ENCODE peak calls at places on chromosomes 16 and 17, in six cellular contexts. T, W, P, B, L and Q are unnamed samples.

GRCh38 chr17:9009737-9010136 is 11.6 kb upstream of the NTN1 start:
- DNase-seq in T (no peak), W (no peak), P (no peak), B (no peak), L (no peak), Q (no peak)

GRCh38 chr16:66933776-66934137 is 445 bp downstream of the CIAO2B start:
- DNase-seq in T (no peak), W (no peak), P (no peak), B (no peak), L (no peak), Q (no peak)

GRCh38 chr17:80938556-80938955 is 53.1 kb upstream of the CHMP6 start:
- DNase-seq in T (no peak), W (no peak), P (no peak), B (no peak), L (peak), Q (no peak)

GRCh38 chr17:69466905-69467630 is 52.6 kb downstream of the MAP2K6 start:
- DNase-seq in T (no peak), W (no peak), P (no peak), B (no peak), L (peak), Q (no peak)

GRCh38 chr17:32335647-32336046 is 6.3 kb downstream of the C17orf75 start:
- DNase-seq in T (no peak), W (no peak), P (no peak), B (no peak), L (peak), Q (no peak)

GRCh38 chr16:89380681-89381080 is 109.7 kb downstream of the ANKRD11 start:
- DNase-seq in T (no peak), W (no peak), P (no peak), B (no peak), L (no peak), Q (no peak)

GRCh38 chr17:31629696-31630470 is 229.2 kb downstream of the COPRS start:
- DNase-seq in T (no peak), W (no peak), P (no peak), B (no peak), L (peak), Q (no peak)

GRCh38 chr17:39461911-39462641 is 790 bp downstream of the CDK12 start:
- DNase-seq in T (no peak), W (no peak), P (peak), B (peak), L (peak), Q (peak)

GRCh38 chr16:76294691-76295214 is 17.6 kb downstream of the CNTNAP4 start:
- DNase-seq in T (no peak), W (no peak), P (no peak), B (no peak), L (no peak), Q (no peak)

GRCh38 chr17:16873654-16874035 is 98.3 kb downstream of the TNFRSF13B start:
- DNase-seq in T (no peak), W (no peak), P (no peak), B (no peak), L (no peak), Q (no peak)

GRCh38 chr17:75271233-75271954 is 363 bp upstream of the MIF4GD start:
- DNase-seq in T (peak), W (no peak), P (peak), B (no peak), L (no peak), Q (peak)

GRCh38 chr16:977096-977701 is 4.4 kb upstream of the SOX8 start:
- DNase-seq in T (no peak), W (no peak), P (no peak), B (no peak), L (no peak), Q (peak)

GRCh38 chr17:77235370-77236080 is 94.8 kb downstream of the SEC14L1 start:
- DNase-seq in T (no peak), W (no peak), P (peak), B (peak), L (peak), Q (no peak)
- H3K4me3 ChIP-seq in T (no peak), W (no peak), P (peak), B (no peak), L (peak), Q (peak)

GRCh38 chr16:69465083-69465721 is 40.8 kb downstream of the CYB5B start:
- DNase-seq in T (peak), W (no peak), P (no peak), B (peak), L (peak), Q (no peak)
- TF ChIP-seq CTCF in T (no peak), W (peak), P (no peak), B (peak), L (no peak), Q (no peak)

GRCh38 chr17:63358111-63358839 is 87.8 kb downstream of the CYB561 start:
- DNase-seq in T (no peak), W (no peak), P (no peak), B (no peak), L (peak), Q (no peak)
- H3K27ac ChIP-seq in T (no peak), W (no peak), P (no peak), B (no peak), L (peak), Q (no peak)

GRCh38 chr16:20839504-20839903 is 33.2 kb downstream of the REXO5 start:
- DNase-seq in T (no peak), W (no peak), P (no peak), B (no peak), L (no peak), Q (no peak)

GRCh38 chr16:20846030-20846429 is 39.7 kb downstream of the REXO5 start:
- DNase-seq in T (no peak), W (no peak), P (peak), B (no peak), L (no peak), Q (no peak)

GRCh38 chr16:20844588-20844987 is 38.3 kb downstream of the REXO5 start:
- DNase-seq in T (no peak), W (no peak), P (no peak), B (no peak), L (no peak), Q (no peak)

GRCh38 chr16:20847577-20847976 is 41.2 kb downstream of the REXO5 start:
- DNase-seq in T (no peak), W (no peak), P (no peak), B (no peak), L (no peak), Q (no peak)

DNA sequence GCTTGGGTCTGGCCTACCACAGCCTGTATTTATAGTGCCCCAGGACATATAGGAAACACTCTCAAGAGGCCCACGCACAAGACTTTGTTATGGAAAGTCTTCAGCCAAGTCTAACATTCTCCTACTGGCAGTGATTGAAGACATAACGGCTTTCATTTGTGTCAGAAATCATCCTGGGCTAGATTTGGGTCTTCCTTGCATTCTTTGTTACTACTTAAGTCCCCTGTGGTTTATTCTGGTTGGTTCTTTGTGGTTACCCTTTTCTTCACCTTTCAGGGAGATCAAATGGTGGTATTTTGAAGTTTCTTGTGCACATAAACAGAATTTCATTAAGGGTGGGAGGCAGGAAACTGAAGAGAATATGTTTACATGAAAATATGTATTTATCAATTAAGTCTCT is 37.7 kb downstream of the REXO5 start:
- DNase-seq in T (no peak), W (no peak), P (no peak), B (no peak), L (peak), Q (no peak)
- H3K4me3 ChIP-seq in T (no peak), W (no peak), P (no peak), B (no peak), L (no peak), Q (no peak)

GRCh38 chr16:85878875-85879274 is 20.1 kb upstream of the IRF8 start:
- DNase-seq in T (no peak), W (no peak), P (no peak), B (no peak), L (peak), Q (no peak)
- TF ChIP-seq CTCF in T (no peak), W (no peak), P (no peak), B (no peak), L (no peak), Q (no peak)